ENCODE peak calls at places on chromosomes 3 and 15, in six cellular contexts. O is HL-60, N is H1, I is SK-N-SH, G is K562, F is GM12878. S is an unnamed sample.

GRCh38 chr3:189773056-189773455 is 141.9 kb downstream of the TP63 start:
- DNase-seq in F (no peak), G (no peak), I (no peak), O (no peak), N (no peak), S (no peak)

GRCh38 chr15:70039917-70040316 is 57.8 kb downstream of the TLE3 start:
- DNase-seq in I (no peak), G (no peak), F (no peak), N (no peak), O (no peak), S (no peak)

GRCh38 chr3:146375214-146375613 is 94.1 kb downstream of the PLSCR2 start:
- DNase-seq in N (no peak), G (no peak), I (no peak), O (no peak), F (no peak), S (no peak)

GRCh38 chr3:196569003-196569516 is 600 bp downstream of the FBXO45 start:
- DNase-seq in N (peak; percentile 13), O (peak; percentile 32), I (no peak), G (peak; percentile 50), F (no peak), S (peak; percentile 14)

GRCh38 chr3:127170794-127171193 is 22.1 kb upstream of the PRR23E start:
- DNase-seq in G (no peak), F (no peak), O (no peak), N (no peak), I (peak; percentile 80), S (no peak)

GRCh38 chr3:142931222-142931621 is 32.3 kb downstream of the PAQR9 start:
- DNase-seq in F (no peak), N (no peak), O (peak; percentile 27), G (no peak), I (peak; percentile 44), S (peak; percentile 41)

GRCh38 chr15:100052716-100053475 is 288.9 kb downstream of the ADAMTS17 start:
- DNase-seq in O (no peak), G (no peak), N (no peak), I (no peak), F (no peak), S (no peak)

GRCh38 chr3:194387926-194388418 is 11.1 kb downstream of the GP5 start:
- DNase-seq in I (no peak), F (no peak), G (no peak), O (no peak), N (no peak), S (no peak)

GRCh38 chr3:11195721-11196332 is 41.5 kb downstream of the HRH1 start:
- DNase-seq in I (no peak), G (no peak), F (no peak), O (no peak), N (no peak), S (no peak)

GRCh38 chr3:166282931-166283330 is 445.7 kb upstream of the BCHE start:
- DNase-seq in G (no peak), O (no peak), F (no peak), I (no peak), N (no peak), S (no peak)

GRCh38 chr15:48627260-48627969 is 18.1 kb downstream of the FBN1 start:
- DNase-seq in I (no peak), N (no peak), O (no peak), F (no peak), G (no peak), S (no peak)

GRCh38 chr3:194296832-194297666 is 54.1 kb downstream of the CPN2 start:
- DNase-seq in F (no peak), O (no peak), I (no peak), N (no peak), G (no peak), S (peak; percentile 59)

GRCh38 chr3:158106773-158107461 is 697 bp upstream of the SHOX2 start:
- DNase-seq in G (no peak), F (no peak), O (no peak), I (peak; percentile 63), N (no peak), S (no peak)

GRCh38 chr3:41489205-41489604 is 289.9 kb downstream of the CTNNB1 start:
- DNase-seq in I (no peak), N (no peak), F (no peak), G (no peak), O (no peak), S (no peak)

GRCh38 chr15:51874751-51875644 is 45.5 kb downstream of the TMOD3 start:
- DNase-seq in G (peak; percentile 61), F (no peak), I (no peak), O (no peak), N (no peak), S (peak; percentile 29)

GRCh38 chr15:41870689-41871081 is 23.2 kb downstream of the SPTBN5 start:
- DNase-seq in F (no peak), N (no peak), I (no peak), G (peak; percentile 46), O (no peak), S (no peak)

GRCh38 chr15:64856429-64857145 is 14.9 kb downstream of the PLEKHO2 start:
- DNase-seq in O (no peak), I (peak; percentile 80), N (no peak), F (no peak), G (no peak), S (peak; percentile 78)

GRCh38 chr3:80677796-80678195 is 910.0 kb upstream of the ROBO1 start:
- DNase-seq in F (no peak), O (no peak), N (no peak), I (no peak), G (no peak), S (no peak)

GRCh38 chr3:17175187-17175839 is 290.6 kb downstream of the PLCL2 start:
- DNase-seq in F (no peak), O (no peak), I (no peak), G (no peak), N (no peak), S (no peak)

GRCh38 chr3:179415377-179415776 is 35.9 kb downstream of the GNB4 start:
- DNase-seq in I (no peak), O (no peak), F (no peak), G (no peak), N (no peak), S (no peak)

GRCh38 chr3:51703026-51703775 is 3.7 kb upstream of the GRM2 start:
- DNase-seq in N (no peak), G (no peak), F (no peak), I (no peak), O (no peak), S (no peak)

GRCh38 chr3:17808994-17809393 is 66.6 kb upstream of the TBC1D5 start:
- DNase-seq in G (peak; percentile 80), F (no peak), N (no peak), I (peak; percentile 46), O (no peak), S (no peak)

GRCh38 chr3:167728176-167728575 is 6.5 kb downstream of the PDCD10 start:
- DNase-seq in O (no peak), G (peak; percentile 43), F (no peak), I (no peak), N (no peak), S (no peak)

GRCh38 chr3:28982906-28983305 is 298.0 kb upstream of the RBMS3 start:
- DNase-seq in I (no peak), F (no peak), G (no peak), O (no peak), N (no peak), S (no peak)

GRCh38 chr3:152707314-152707713 is 127.6 kb upstream of the P2RY1 start:
- DNase-seq in O (no peak), I (peak; percentile 46), G (no peak), F (no peak), N (no peak), S (no peak)

GRCh38 chr15:65285291-65286068 is 1.2 kb downstream of the PARP16 start:
- DNase-seq in F (no peak), G (no peak), N (no peak), I (no peak), O (no peak), S (no peak)

GRCh38 chr3:49161197-49161596 is 4.9 kb downstream of the CCDC71 start:
- DNase-seq in I (no peak), O (no peak), N (no peak), F (no peak), G (no peak), S (no peak)

GRCh38 chr3:66824450-66824849 is 173.7 kb upstream of the KBTBD8 start:
- DNase-seq in G (no peak), I (no peak), N (no peak), F (no peak), O (no peak), S (peak; percentile 24)

GRCh38 chr3:117903226-117903625 is 1131.4 kb downstream of the IGSF11 start:
- DNase-seq in N (no peak), F (no peak), O (no peak), G (no peak), I (no peak), S (no peak)
- TF ChIP-seq GABPA in N (no peak), F (no peak), O (no peak), G (no peak), I (no peak), S (no peak)

GRCh38 chr3:7789324-7789723 is 712.3 kb upstream of the LMCD1 start:
- DNase-seq in O (no peak), G (no peak), I (no peak), N (no peak), F (no peak), S (no peak)
- TF ChIP-seq GABPA in O (no peak), G (no peak), I (no peak), N (no peak), F (no peak), S (no peak)

GRCh38 chr15:26772588-26773484 is at the start of gene GABRB3:
- DNase-seq in G (no peak), F (no peak), I (peak; percentile 93), N (no peak), O (no peak), S (no peak)
- TF ChIP-seq GABPA in G (no peak), F (no peak), I (no peak), N (no peak), O (no peak), S (no peak)

GRCh38 chr3:134077649-134078081 is 47.9 kb upstream of the SLCO2A1 start:
- DNase-seq in F (no peak), O (no peak), N (no peak), I (peak; percentile 36), G (no peak), S (no peak)

GRCh38 chr3:134080761-134081160 is 51.0 kb upstream of the SLCO2A1 start:
- DNase-seq in G (no peak), N (no peak), I (no peak), O (no peak), F (no peak), S (no peak)

GRCh38 chr3:134079761-134080160 is 50.0 kb upstream of the SLCO2A1 start:
- DNase-seq in O (no peak), I (no peak), F (no peak), G (no peak), N (no peak), S (no peak)

GRCh38 chr3:134078169-134078821 is 48.6 kb upstream of the SLCO2A1 start:
- DNase-seq in I (no peak), F (no peak), O (no peak), N (no peak), G (no peak), S (no peak)

GRCh38 chr3:134079111-134079531 is 49.4 kb upstream of the SLCO2A1 start:
- DNase-seq in O (no peak), F (no peak), G (no peak), I (no peak), N (no peak), S (peak; percentile 15)
- TF ChIP-seq GABPA in O (no peak), F (no peak), G (no peak), I (no peak), N (no peak), S (no peak)

S was measured in HepG2.